ENCODE peak calls at places on chromosomes 7 and 10, in four cellular contexts. One of them, this sample, is unnamed.

GRCh38 chr7:124155400-124156022 is 122.6 kb upstream of the TMEM229A start:
- DNase-seq in cerebellar cortex: peak
- DNase-seq in NCI-H1694 treated with DMSO at 0.1 percent for 48 hours: peak
- DNase-seq in RCC 7860: no peak
- DNase-seq in this sample: peak

GRCh38 chr10:108422286-108422685 is 1257.8 kb upstream of the SORCS1 start:
- DNase-seq in RCC 7860: no peak
- DNase-seq in NCI-H1694 treated with DMSO at 0.1 percent for 48 hours: no peak
- DNase-seq in cerebellar cortex: no peak
- DNase-seq in this sample: no peak

GRCh38 chr10:21885940-21886339 is 117.6 kb downstream of the DNAJC1 start:
- DNase-seq in RCC 7860: no peak
- DNase-seq in cerebellar cortex: no peak
- DNase-seq in NCI-H1694 treated with DMSO at 0.1 percent for 48 hours: no peak
- DNase-seq in this sample: no peak

GRCh38 chr7:141151726-141152125 is 77.9 kb downstream of the TMEM178B start:
- DNase-seq in RCC 7860: no peak
- DNase-seq in NCI-H1694 treated with DMSO at 0.1 percent for 48 hours: no peak
- DNase-seq in cerebellar cortex: no peak
- DNase-seq in this sample: no peak

GRCh38 chr10:79453392-79453791 is 8.0 kb upstream of the ZCCHC24 start:
- DNase-seq in NCI-H1694 treated with DMSO at 0.1 percent for 48 hours: no peak
- DNase-seq in RCC 7860: no peak
- DNase-seq in cerebellar cortex: no peak
- DNase-seq in this sample: no peak

GRCh38 chr10:97708976-97709745 is 4.4 kb upstream of the MARVELD1 start:
- DNase-seq in cerebellar cortex: peak
- DNase-seq in RCC 7860: peak
- DNase-seq in NCI-H1694 treated with DMSO at 0.1 percent for 48 hours: no peak
- DNase-seq in this sample: peak

GRCh38 chr7:84085147-84085546 is 109.4 kb downstream of the SEMA3A start:
- DNase-seq in cerebellar cortex: no peak
- DNase-seq in RCC 7860: no peak
- DNase-seq in NCI-H1694 treated with DMSO at 0.1 percent for 48 hours: no peak
- DNase-seq in this sample: no peak

GRCh38 chr10:19977097-19977521 is 160.9 kb downstream of the PLXDC2 start:
- DNase-seq in cerebellar cortex: no peak
- DNase-seq in NCI-H1694 treated with DMSO at 0.1 percent for 48 hours: no peak
- DNase-seq in RCC 7860: no peak
- DNase-seq in this sample: peak

GRCh38 chr7:105639677-105640493 is 58.6 kb upstream of the EFCAB10 start:
- DNase-seq in RCC 7860: no peak
- DNase-seq in cerebellar cortex: peak
- DNase-seq in NCI-H1694 treated with DMSO at 0.1 percent for 48 hours: no peak
- DNase-seq in this sample: peak

GRCh38 chr10:82888809-82889455 is 1013.9 kb downstream of the NRG3 start:
- DNase-seq in NCI-H1694 treated with DMSO at 0.1 percent for 48 hours: no peak
- DNase-seq in cerebellar cortex: no peak
- DNase-seq in RCC 7860: no peak
- DNase-seq in this sample: no peak

GRCh38 chr7:11858026-11858425 is 26.0 kb upstream of the THSD7A start:
- DNase-seq in cerebellar cortex: no peak
- DNase-seq in RCC 7860: peak
- DNase-seq in NCI-H1694 treated with DMSO at 0.1 percent for 48 hours: no peak
- DNase-seq in this sample: no peak

GRCh38 chr7:132423594-132424200 is 152.6 kb downstream of the PLXNA4 start:
- DNase-seq in RCC 7860: no peak
- DNase-seq in cerebellar cortex: no peak
- DNase-seq in NCI-H1694 treated with DMSO at 0.1 percent for 48 hours: no peak
- DNase-seq in this sample: no peak

GRCh38 chr7:44325181-44325671 is at the start of gene CAMK2B:
- DNase-seq in RCC 7860: no peak
- DNase-seq in cerebellar cortex: peak
- DNase-seq in NCI-H1694 treated with DMSO at 0.1 percent for 48 hours: no peak
- DNase-seq in this sample: peak

GRCh38 chr10:58672855-58673254 is 160.2 kb downstream of the BICC1 start:
- DNase-seq in RCC 7860: no peak
- DNase-seq in cerebellar cortex: no peak
- DNase-seq in NCI-H1694 treated with DMSO at 0.1 percent for 48 hours: no peak
- DNase-seq in this sample: no peak

This sample was measured in D341Med.